ENCODE peak calls at places on chromosomes 2 and 18, in eight cellular contexts. O is trophoblast cell, B is fibroblast of lung, G is transverse colon, Y is tibial artery, V is Peyer's patch, P is NT2/D1, Q is K562. Z is an unnamed sample.

GRCh38 chr18:73908323-73908722 is 239.3 kb downstream of the FBXO15 start:
- DNase-seq in B (peak; percentile 20), O (peak; percentile 27), V (no peak), G (no peak), Q (peak; percentile 4), Y (no peak), P (peak; percentile 20), Z (peak; percentile 23)

GRCh38 chr2:227853204-227853629 is 18.2 kb upstream of the DAW1 start:
- DNase-seq in G (no peak), Q (no peak), O (no peak), Y (no peak), P (no peak), V (no peak), B (peak; percentile 43), Z (peak; percentile 91)

GRCh38 chr2:230942371-230942770 is 17.3 kb upstream of the GPR55 start:
- DNase-seq in Y (no peak), G (no peak), O (peak; percentile 45), P (no peak), Q (peak; percentile 19), B (no peak), V (no peak), Z (no peak)

GRCh38 chr2:234673961-234674759 is 177.3 kb upstream of the ARL4C start:
- DNase-seq in B (peak; percentile 31), O (no peak), Q (no peak), P (no peak), V (no peak), G (no peak), Y (no peak), Z (no peak)

GRCh38 chr18:2515908-2516625 is 55.2 kb downstream of the METTL4 start:
- DNase-seq in Y (no peak), V (no peak), G (no peak), Q (no peak), P (no peak), B (peak; percentile 87), O (peak; percentile 94), Z (peak; percentile 73)

GRCh38 chr2:18345848-18346247 is 214.6 kb downstream of the RDH14 start:
- DNase-seq in Q (no peak), P (no peak), B (no peak), G (no peak), V (no peak), Y (no peak), O (peak; percentile 94), Z (peak; percentile 50)

GRCh38 chr2:233381013-233381995 is 27.0 kb downstream of the DGKD start:
- DNase-seq in G (no peak), Y (no peak), B (no peak), P (no peak), O (no peak), Q (no peak), V (no peak), Z (no peak)

GRCh38 chr2:43796206-43796605 is 22.4 kb downstream of the DYNC2LI1 start:
- DNase-seq in Y (no peak), G (no peak), O (no peak), B (no peak), V (no peak), P (no peak), Q (no peak), Z (no peak)

GRCh38 chr2:215973954-215974699 is 39.2 kb downstream of the MREG start:
- DNase-seq in O (peak; percentile 55), Y (no peak), P (no peak), Q (no peak), V (no peak), G (peak; percentile 36), B (no peak), Z (peak; percentile 9)

GRCh38 chr18:75280427-75281280 is 70.1 kb downstream of the TSHZ1 start:
- DNase-seq in G (peak; percentile 19), V (no peak), P (no peak), Y (no peak), Q (no peak), O (no peak), B (no peak), Z (no peak)

GRCh38 chr2:186543561-186544131 is 46.2 kb upstream of the ITGAV start:
- DNase-seq in V (no peak), Q (no peak), O (peak; percentile 52), G (no peak), B (peak; percentile 69), Y (no peak), P (no peak), Z (peak; percentile 26)

GRCh38 chr2:220469201-220469600 is 841.8 kb downstream of the SLC4A3 start:
- DNase-seq in G (no peak), B (peak; percentile 82), P (no peak), V (no peak), O (peak; percentile 48), Q (no peak), Y (no peak), Z (peak; percentile 62)

GRCh38 chr2:181991171-181991885 is 5.7 kb downstream of the PPP1R1C start:
- DNase-seq in V (no peak), P (no peak), Q (no peak), Y (no peak), O (peak; percentile 16), B (no peak), G (no peak), Z (no peak)

GRCh38 chr2:136025057-136025973 is 39.9 kb upstream of the DARS1 start:
- DNase-seq in O (peak; percentile 68), P (peak; percentile 89), Q (peak; percentile 43), V (peak; percentile 34), Y (no peak), B (peak; percentile 49), G (peak; percentile 69), Z (no peak)

GRCh38 chr18:7464245-7464966 is 102.7 kb upstream of the PTPRM start:
- DNase-seq in V (no peak), B (no peak), Q (no peak), P (no peak), G (no peak), O (no peak), Y (no peak), Z (no peak)

GRCh38 chr2:145484443-145485086 is 964.6 kb upstream of the ZEB2 start:
- DNase-seq in V (no peak), B (peak; percentile 84), Y (no peak), P (no peak), Q (peak; percentile 37), O (peak; percentile 1), G (no peak), Z (no peak)

GRCh38 chr2:25215948-25216679 is 47.7 kb upstream of the POMC start:
- DNase-seq in B (peak; percentile 69), Y (peak; percentile 79), G (peak; percentile 85), P (no peak), V (peak; percentile 87), Q (no peak), O (peak; percentile 59), Z (peak; percentile 87)

GRCh38 chr2:215435261-215435808 is 533 bp downstream of the FN1 start:
- DNase-seq in B (no peak), V (no peak), O (peak; percentile 52), Y (no peak), G (peak; percentile 12), P (peak; percentile 38), Q (peak; percentile 38), Z (peak; percentile 45)

GRCh38 chr2:238097201-238097987 is 2.7 kb upstream of the ESPNL start:
- DNase-seq in B (no peak), V (peak; percentile 11), G (no peak), P (no peak), Y (no peak), Q (no peak), O (no peak), Z (no peak)

GRCh38 chr2:224412064-224412921 is 10.4 kb upstream of the FAM124B start:
- DNase-seq in V (no peak), Y (no peak), O (peak; percentile 34), B (peak; percentile 48), Q (no peak), P (no peak), G (no peak), Z (peak; percentile 71)

GRCh38 chr2:162697111-162697510 is 141.5 kb downstream of the KCNH7 start:
- DNase-seq in Y (no peak), Q (no peak), B (no peak), V (no peak), P (no peak), O (no peak), G (no peak), Z (no peak)

GRCh38 chr2:44168684-44169154 is at the start of gene PPM1B:
- DNase-seq in Q (peak; percentile 99), O (no peak), Y (no peak), P (peak; percentile 99), V (peak; percentile 99), G (peak; percentile 99), B (no peak), Z (no peak)

DNA sequence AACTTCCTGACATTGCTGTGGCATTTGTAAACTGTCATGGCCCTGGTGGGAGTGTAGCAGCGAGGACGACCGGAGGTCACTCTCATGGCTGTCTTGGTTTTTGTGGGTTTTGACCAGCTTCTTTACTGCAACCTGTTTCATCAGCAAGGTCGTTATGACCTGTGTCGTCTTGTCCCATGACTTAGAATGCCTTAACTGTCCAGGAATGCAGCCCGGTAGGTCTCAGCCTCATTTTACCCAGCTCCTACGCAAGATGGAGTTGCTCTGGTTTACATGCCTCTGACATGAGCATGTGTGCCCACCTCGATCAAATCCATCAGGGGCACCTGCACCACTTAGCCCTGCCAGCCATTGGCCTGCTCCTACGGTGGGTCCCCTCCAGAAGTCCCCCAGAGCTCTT is 32.9 kb upstream of the SLC66A3 start:
- DNase-seq in B (peak; percentile 9), Y (no peak), O (peak; percentile 55), Q (no peak), P (no peak), G (no peak), V (no peak), Z (no peak)
- H3K9me3 ChIP-seq in B (no peaks in the 10 kb centered on the region), Y (no peaks in the 10 kb centered on the region), O (no peaks in the 10 kb centered on the region), Q (no peaks in the 10 kb centered on the region), P (no peaks in the 10 kb centered on the region), G (no peaks in the 10 kb centered on the region), V (no peaks in the 10 kb centered on the region), Z (no peaks in the 10 kb centered on the region)

DNA sequence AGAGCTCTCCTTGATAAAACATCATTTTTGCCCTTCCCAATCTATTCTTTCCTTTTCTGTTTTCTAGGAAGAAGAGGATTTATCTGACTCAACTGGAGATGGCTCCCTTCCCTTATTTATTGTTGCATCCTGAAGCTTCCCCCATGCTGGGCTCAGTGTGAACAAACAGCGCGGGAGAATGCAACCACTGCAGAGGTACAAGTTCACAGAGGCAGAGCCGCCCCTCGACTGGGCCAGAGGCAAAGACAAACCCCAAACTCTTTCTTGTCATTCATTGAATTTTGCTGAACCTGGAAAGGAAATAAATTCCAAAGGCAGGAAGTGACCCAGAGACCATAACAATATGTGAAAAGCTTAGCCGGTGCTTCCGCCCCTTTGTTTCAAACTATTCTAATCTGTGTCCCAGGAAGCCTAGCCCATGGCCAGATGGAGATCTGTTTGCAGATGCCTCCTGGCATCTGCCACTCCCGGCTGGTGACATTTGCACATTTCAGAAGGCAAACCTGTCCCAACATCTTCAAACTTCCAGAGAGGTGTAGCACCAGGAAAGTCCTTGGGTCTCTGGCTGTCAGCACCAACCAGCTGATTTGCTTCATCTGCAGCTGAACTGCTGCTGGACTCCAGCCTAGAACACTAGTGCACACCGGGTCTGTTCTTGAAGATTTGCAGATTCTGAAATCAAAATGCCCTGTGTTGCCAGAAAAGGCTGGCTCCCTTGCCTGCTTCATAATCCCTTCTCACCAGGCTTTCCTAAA is 79.4 kb upstream of the MAP4K3 start:
- DNase-seq in V (no peak), Q (no peak), Y (peak; percentile 79), G (peak; percentile 29), O (no peak), P (peak; percentile 60), B (peak; percentile 81), Z (peak; percentile 75)
- H3K4me3 ChIP-seq in V (no peak overlapping the region), Q (no peak overlapping the region), Y (no peak overlapping the region), G (no peak overlapping the region), O (no peak overlapping the region), P (no peak overlapping the region), B (no peak overlapping the region), Z (no peak overlapping the region)

GRCh38 chr2:3467654-3468053 is 51.7 kb downstream of the ADI1 start:
- DNase-seq in B (no peak), Q (no peak), G (no peak), O (no peak), Y (peak; percentile 51), P (no peak), V (no peak), Z (no peak)
- H3K36me3 ChIP-seq in B (peaks cover 25% of the 10 kb centered on the region), Q (peaks cover 76% of the 10 kb centered on the region), G (no peaks in the 10 kb centered on the region), O (peaks cover 33% of the 10 kb centered on the region), Y (peaks cover 92% of the 10 kb centered on the region), P (peaks cover 63% of the 10 kb centered on the region), V (no peaks in the 10 kb centered on the region), Z (peaks cover 16% of the 10 kb centered on the region)

GRCh38 chr2:140873915-140874531 is 1256.8 kb downstream of the LRP1B start:
- DNase-seq in B (no peak), Y (no peak), O (no peak), G (no peak), Q (no peak), V (no peak), P (no peak), Z (no peak)
- H3K9me3 ChIP-seq in B (no peaks in the 10 kb centered on the region), Y (no peaks in the 10 kb centered on the region), O (no peaks in the 10 kb centered on the region), G (no peaks in the 10 kb centered on the region), Q (no peaks in the 10 kb centered on the region), V (no peaks in the 10 kb centered on the region), P (peaks cover 74% of the 10 kb centered on the region), Z (peaks cover 14% of the 10 kb centered on the region)

Z was measured in MG63.